ENCODE peak calls at places on chromosome 14, in eight cellular contexts. D is hepatocyte; V is upper lobe of right lung; T is PC-9; Q is fibroblast of lung; Z is naive thymus-derived CD4-positive, alpha-beta T cell; R is brain microvascular endothelial cell; P is testis. W is an unnamed sample.

GRCh38 chr14:76450476-76450875 is 74.5 kb downstream of the ESRRB start:
- DNase-seq in Z (no peak), P (no peak), R (no peak), V (no peak), Q (no peak), D (no peak), T (no peak), W (no peak)

GRCh38 chr14:58861546-58861945 is 223.8 kb downstream of the DACT1 start:
- DNase-seq in Q (peak; percentile 8), D (no peak), P (no peak), V (no peak), T (no peak), Z (no peak), R (peak; percentile 43), W (no peak)

GRCh38 chr14:97273540-97273939 is 476.4 kb downstream of the VRK1 start:
- DNase-seq in V (no peak), D (no peak), T (no peak), Q (no peak), Z (no peak), R (no peak), P (no peak), W (no peak)

GRCh38 chr14:64997108-64997794 is 10.6 kb downstream of the FNTB start:
- DNase-seq in P (no peak), D (no peak), Z (no peak), R (no peak), T (peak; percentile 94), Q (no peak), V (no peak), W (no peak)

GRCh38 chr14:92552066-92552465 is 38.5 kb downstream of the RIN3 start:
- DNase-seq in R (no peak), P (no peak), V (no peak), D (no peak), Q (no peak), T (no peak), Z (no peak), W (no peak)

GRCh38 chr14:99134333-99135046 is 137.5 kb downstream of the BCL11B start:
- DNase-seq in R (no peak), Z (no peak), D (no peak), P (no peak), T (no peak), V (no peak), Q (no peak), W (no peak)

GRCh38 chr14:61502459-61503093 is 181.2 kb downstream of the PRKCH start:
- DNase-seq in T (no peak), R (no peak), D (no peak), P (no peak), Q (no peak), Z (no peak), V (no peak), W (no peak)

GRCh38 chr14:82621881-82622450 is 1088.3 kb upstream of the SEL1L start:
- DNase-seq in V (no peak), Q (no peak), Z (no peak), P (no peak), D (no peak), R (no peak), T (no peak), W (no peak)

GRCh38 chr14:22842211-22843122 is 6.1 kb downstream of the MMP14 start:
- DNase-seq in R (no peak), T (no peak), D (no peak), Q (no peak), P (no peak), V (no peak), Z (no peak), W (no peak)

GRCh38 chr14:35661875-35662274 is 127.9 kb downstream of the INSM2 start:
- DNase-seq in V (no peak), P (no peak), T (no peak), R (no peak), Q (no peak), D (no peak), Z (no peak), W (no peak)

GRCh38 chr14:49972199-49972671 is 79.4 kb downstream of the ARF6 start:
- DNase-seq in Z (peak; percentile 18), V (no peak), T (peak; percentile 96), R (no peak), D (no peak), P (no peak), Q (peak; percentile 73), W (peak; percentile 63)

GRCh38 chr14:63300854-63301253 is 17.9 kb downstream of the GPHB5 start:
- DNase-seq in T (no peak), R (no peak), Z (no peak), D (no peak), V (no peak), Q (no peak), P (no peak), W (no peak)

GRCh38 chr14:78196323-78196722 is 26.1 kb downstream of the NRXN3 start:
- DNase-seq in T (no peak), R (no peak), P (no peak), Z (no peak), D (no peak), Q (no peak), V (no peak), W (no peak)

GRCh38 chr14:105223260-105223659 is 25.1 kb upstream of the BTBD6 start:
- DNase-seq in R (no peak), Q (no peak), P (no peak), V (no peak), T (no peak), Z (no peak), D (no peak), W (no peak)
- H3K36me3 ChIP-seq in R (peaks cover 20% of the 10 kb centered on the region), Q (peaks cover 12% of the 10 kb centered on the region), P (no peaks in the 10 kb centered on the region), V (peaks cover 60% of the 10 kb centered on the region), T (no peaks in the 10 kb centered on the region), Z (no peaks in the 10 kb centered on the region), D (no peaks in the 10 kb centered on the region), W (peaks cover 13% of the 10 kb centered on the region)

DNA sequence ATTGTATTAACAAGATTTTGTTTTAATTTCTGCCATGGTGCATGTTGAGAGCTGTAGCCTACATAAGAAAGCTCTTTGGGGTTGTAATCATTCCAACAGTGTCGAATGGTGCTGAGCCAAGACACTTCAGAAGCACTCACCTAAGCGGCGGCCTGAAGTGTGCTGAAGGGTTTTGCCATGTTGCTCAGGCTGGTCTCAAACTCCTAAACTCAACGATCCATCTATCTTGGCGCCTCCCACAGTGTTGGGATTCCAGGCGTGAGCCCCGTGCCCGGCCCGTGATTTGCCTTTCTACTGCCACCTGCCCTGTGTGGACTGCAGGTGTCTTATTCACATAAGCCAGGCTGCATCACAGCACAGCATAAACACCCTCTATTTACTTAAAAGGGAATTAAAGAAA is 48.9 kb downstream of the AMN start:
- DNase-seq in P (no peak), V (no peak), D (no peak), Z (no peak), R (no peak), Q (no peak), T (no peak), W (no peak)
- H3K36me3 ChIP-seq in P (no peaks in the 10 kb centered on the region), V (peaks cover 93% of the 10 kb centered on the region), D (no peaks in the 10 kb centered on the region), Z (no peaks in the 10 kb centered on the region), R (peaks cover 89% of the 10 kb centered on the region), Q (peaks cover 42% of the 10 kb centered on the region), T (peaks cover 65% of the 10 kb centered on the region), W (peaks cover 73% of the 10 kb centered on the region)

GRCh38 chr14:69344171-69344570 is 53.9 kb downstream of the ERH start:
- DNase-seq in D (no peak), P (no peak), T (no peak), Q (no peak), V (no peak), Z (no peak), R (no peak), W (no peak)
- H3K36me3 ChIP-seq in D (no peaks in the 10 kb centered on the region), P (no peaks in the 10 kb centered on the region), T (no peaks in the 10 kb centered on the region), Q (no peaks in the 10 kb centered on the region), V (no peaks in the 10 kb centered on the region), Z (no peaks in the 10 kb centered on the region), R (no peaks in the 10 kb centered on the region), W (no peaks in the 10 kb centered on the region)

DNA sequence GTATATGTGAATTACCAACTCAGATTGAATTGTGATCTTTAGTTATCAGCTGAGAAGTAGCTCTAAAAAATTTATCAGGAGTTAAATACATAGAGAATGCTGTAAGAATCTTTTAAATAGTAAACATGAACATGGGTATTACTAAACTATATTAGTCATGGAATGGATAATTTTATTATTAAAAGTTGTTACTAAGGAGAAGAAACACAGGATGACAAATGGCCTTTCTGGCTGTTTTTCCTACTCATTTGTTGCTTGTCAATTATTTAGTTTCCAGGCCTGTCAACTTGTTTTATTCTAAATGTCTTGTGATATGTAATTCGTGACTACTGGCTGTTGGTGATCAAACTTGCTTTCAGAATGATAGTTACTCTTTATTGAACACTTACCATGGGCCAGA is 58.7 kb downstream of the KTN1 start:
- DNase-seq in D (no peak), Q (no peak), P (no peak), V (no peak), R (no peak), Z (no peak), T (no peak), W (no peak)
- H3K36me3 ChIP-seq in D (no peaks in the 10 kb centered on the region), Q (no peaks in the 10 kb centered on the region), P (no peaks in the 10 kb centered on the region), V (peaks cover 95% of the 10 kb centered on the region), R (peaks cover 23% of the 10 kb centered on the region), Z (peaks cover 14% of the 10 kb centered on the region), T (peaks cover 50% of the 10 kb centered on the region), W (peaks cover 91% of the 10 kb centered on the region)

GRCh38 chr14:89921896-89922548 is 32.5 kb downstream of the EFCAB11 start:
- DNase-seq in Z (no peak), V (no peak), T (no peak), Q (peak; percentile 71), D (no peak), R (peak; percentile 97), P (no peak), W (peak; percentile 37)

GRCh38 chr14:89924224-89924623 is 30.3 kb downstream of the EFCAB11 start:
- DNase-seq in T (no peak), R (no peak), Z (no peak), Q (no peak), P (no peak), D (no peak), V (no peak), W (no peak)

GRCh38 chr14:89922549-89922907 is 32.0 kb downstream of the EFCAB11 start:
- DNase-seq in P (no peak), Z (no peak), D (no peak), R (no peak), T (no peak), V (no peak), Q (no peak), W (no peak)

GRCh38 chr14:89927466-89927865 is 27.1 kb downstream of the EFCAB11 start:
- DNase-seq in Z (no peak), D (no peak), V (no peak), Q (no peak), P (no peak), R (no peak), T (no peak), W (no peak)

GRCh38 chr14:89926709-89927108 is 27.8 kb downstream of the EFCAB11 start:
- DNase-seq in D (no peak), Z (no peak), Q (peak; percentile 25), T (peak; percentile 46), P (no peak), R (peak; percentile 63), V (no peak), W (no peak)
- H3K36me3 ChIP-seq in D (no peaks in the 10 kb centered on the region), Z (no peaks in the 10 kb centered on the region), Q (no peaks in the 10 kb centered on the region), T (no peaks in the 10 kb centered on the region), P (no peaks in the 10 kb centered on the region), R (no peaks in the 10 kb centered on the region), V (no peaks in the 10 kb centered on the region), W (no peaks in the 10 kb centered on the region)